ENCODE peak calls at places on chromosomes 6 and 20, in five cellular contexts. One of them, this sample, is unnamed.

GRCh38 chr6:4133941-4134838 is 1.2 kb downstream of the ECI2 start:
- DNase-seq in mammary epithelial cell: peak; percentile 6
- DNase-seq in T follicular helper cell: no peak
- DNase-seq in sciatic nerve: no peak
- DNase-seq in RWPE1: peak; percentile 26
- DNase-seq in this sample: peak; percentile 21

GRCh38 chr6:31933537-31933936 is 6.0 kb downstream of the C2 start:
- DNase-seq in mammary epithelial cell: no peak
- DNase-seq in T follicular helper cell: no peak
- DNase-seq in sciatic nerve: no peak
- DNase-seq in RWPE1: no peak
- DNase-seq in this sample: no peak

GRCh38 chr6:128112494-128112893 is 211.6 kb upstream of the THEMIS start:
- DNase-seq in mammary epithelial cell: no peak
- DNase-seq in T follicular helper cell: no peak
- DNase-seq in sciatic nerve: no peak
- DNase-seq in RWPE1: no peak
- DNase-seq in this sample: no peak

GRCh38 chr20:64082126-64082638 is 2.0 kb downstream of the LKAAEAR1 start:
- DNase-seq in mammary epithelial cell: no peak
- DNase-seq in T follicular helper cell: no peak
- DNase-seq in sciatic nerve: no peak
- DNase-seq in RWPE1: no peak
- DNase-seq in this sample: no peak

GRCh38 chr20:43690943-43691598 is 24.2 kb downstream of the MYBL2 start:
- DNase-seq in mammary epithelial cell: no peak
- DNase-seq in T follicular helper cell: no peak
- DNase-seq in sciatic nerve: no peak
- DNase-seq in RWPE1: no peak
- DNase-seq in this sample: no peak

GRCh38 chr6:170234419-170234818 is 56.5 kb downstream of the DLL1 start:
- DNase-seq in mammary epithelial cell: no peak
- DNase-seq in T follicular helper cell: no peak
- DNase-seq in sciatic nerve: no peak
- DNase-seq in RWPE1: no peak
- DNase-seq in this sample: no peak

GRCh38 chr20:25065625-25066338 is 7.8 kb upstream of the ACSS1 start:
- DNase-seq in mammary epithelial cell: peak; percentile 44
- DNase-seq in T follicular helper cell: peak; percentile 48
- DNase-seq in sciatic nerve: peak; percentile 81
- DNase-seq in RWPE1: peak; percentile 65
- DNase-seq in this sample: peak; percentile 54

GRCh38 chr6:135162678-135163439 is 18.2 kb upstream of the MYB start:
- DNase-seq in mammary epithelial cell: no peak
- DNase-seq in T follicular helper cell: no peak
- DNase-seq in sciatic nerve: peak; percentile 63
- DNase-seq in RWPE1: no peak
- DNase-seq in this sample: peak; percentile 34

GRCh38 chr6:157625764-157626163 is 197.3 kb upstream of the SNX9 start:
- DNase-seq in mammary epithelial cell: no peak
- DNase-seq in T follicular helper cell: no peak
- DNase-seq in sciatic nerve: no peak
- DNase-seq in RWPE1: no peak
- DNase-seq in this sample: no peak

GRCh38 chr6:33297956-33298772 is 578 bp downstream of the RGL2 start:
- DNase-seq in mammary epithelial cell: peak; percentile 92
- DNase-seq in T follicular helper cell: peak; percentile 67
- DNase-seq in sciatic nerve: peak; percentile 82
- DNase-seq in RWPE1: peak; percentile 93
- DNase-seq in this sample: peak; percentile 93

GRCh38 chr6:45717027-45717426 is 298.6 kb downstream of the CLIC5 start:
- DNase-seq in mammary epithelial cell: no peak
- DNase-seq in T follicular helper cell: no peak
- DNase-seq in sciatic nerve: no peak
- DNase-seq in RWPE1: no peak
- DNase-seq in this sample: no peak

GRCh38 chr6:129186988-129187387 is 304.1 kb downstream of the LAMA2 start:
- DNase-seq in mammary epithelial cell: peak; percentile 53
- DNase-seq in T follicular helper cell: no peak
- DNase-seq in sciatic nerve: no peak
- DNase-seq in RWPE1: peak; percentile 55
- DNase-seq in this sample: peak; percentile 87

GRCh38 chr6:31009731-31010130 is 543 bp upstream of the MUC22 start:
- DNase-seq in mammary epithelial cell: no peak
- DNase-seq in T follicular helper cell: no peak
- DNase-seq in sciatic nerve: no peak
- DNase-seq in RWPE1: no peak
- DNase-seq in this sample: no peak

GRCh38 chr6:22043284-22043962 is 253.4 kb downstream of the PRL start:
- DNase-seq in mammary epithelial cell: peak; percentile 27
- DNase-seq in T follicular helper cell: no peak
- DNase-seq in sciatic nerve: no peak
- DNase-seq in RWPE1: no peak
- DNase-seq in this sample: no peak

GRCh38 chr6:27866370-27867050 is 45.7 kb downstream of the OR2B2 start:
- DNase-seq in mammary epithelial cell: peak; percentile 57
- DNase-seq in T follicular helper cell: peak; percentile 16
- DNase-seq in sciatic nerve: no peak
- DNase-seq in RWPE1: peak; percentile 81
- DNase-seq in this sample: peak; percentile 84

GRCh38 chr6:155177369-155177961 is 86.3 kb upstream of the CLDN20 start:
- DNase-seq in mammary epithelial cell: peak; percentile 47
- DNase-seq in T follicular helper cell: peak; percentile 17
- DNase-seq in sciatic nerve: no peak
- DNase-seq in RWPE1: peak; percentile 53
- DNase-seq in this sample: peak; percentile 72

GRCh38 chr6:12134581-12134980 is 122.5 kb downstream of the HIVEP1 start:
- DNase-seq in mammary epithelial cell: no peak
- DNase-seq in T follicular helper cell: no peak
- DNase-seq in sciatic nerve: no peak
- DNase-seq in RWPE1: no peak
- DNase-seq in this sample: no peak

GRCh38 chr20:51190783-51191180 is 167.9 kb upstream of the KCNG1 start:
- DNase-seq in mammary epithelial cell: peak; percentile 22
- DNase-seq in T follicular helper cell: no peak
- DNase-seq in sciatic nerve: no peak
- DNase-seq in RWPE1: no peak
- DNase-seq in this sample: no peak

GRCh38 chr6:128569737-128570438 is 49.5 kb upstream of the PTPRK start:
- DNase-seq in mammary epithelial cell: peak; percentile 81
- DNase-seq in T follicular helper cell: no peak
- DNase-seq in sciatic nerve: no peak
- DNase-seq in RWPE1: peak; percentile 88
- DNase-seq in this sample: peak; percentile 98

GRCh38 chr20:50861012-50861411 is 66.2 kb downstream of the BCAS4 start:
- DNase-seq in mammary epithelial cell: no peak
- DNase-seq in T follicular helper cell: no peak
- DNase-seq in sciatic nerve: no peak
- DNase-seq in RWPE1: no peak
- DNase-seq in this sample: no peak

GRCh38 chr20:5549200-5549599 is 201.0 kb upstream of the SHLD1 start:
- DNase-seq in mammary epithelial cell: no peak
- DNase-seq in T follicular helper cell: no peak
- DNase-seq in sciatic nerve: no peak
- DNase-seq in RWPE1: no peak
- DNase-seq in this sample: no peak

GRCh38 chr6:144758602-144759001 is 473.5 kb downstream of the UTRN start:
- DNase-seq in mammary epithelial cell: peak; percentile 60
- DNase-seq in T follicular helper cell: no peak
- DNase-seq in sciatic nerve: no peak
- DNase-seq in RWPE1: peak; percentile 30
- DNase-seq in this sample: peak; percentile 49

GRCh38 chr6:38110407-38111025 is 291.0 kb downstream of the ZFAND3 start:
- DNase-seq in mammary epithelial cell: no peak
- DNase-seq in T follicular helper cell: no peak
- DNase-seq in sciatic nerve: no peak
- DNase-seq in RWPE1: no peak
- DNase-seq in this sample: no peak

GRCh38 chr6:7165002-7165735 is 57.4 kb downstream of the RREB1 start:
- DNase-seq in mammary epithelial cell: no peak
- DNase-seq in T follicular helper cell: no peak
- DNase-seq in sciatic nerve: no peak
- DNase-seq in RWPE1: no peak
- DNase-seq in this sample: peak; percentile 32

GRCh38 chr6:158292016-158292415 is 20.2 kb upstream of the TULP4 start:
- DNase-seq in mammary epithelial cell: no peak
- DNase-seq in T follicular helper cell: no peak
- DNase-seq in sciatic nerve: no peak
- DNase-seq in RWPE1: no peak
- DNase-seq in this sample: no peak

GRCh38 chr20:46139908-46140482 is 21.9 kb downstream of the CD40 start:
- DNase-seq in mammary epithelial cell: peak; percentile 80
- DNase-seq in T follicular helper cell: no peak
- DNase-seq in sciatic nerve: no peak
- DNase-seq in RWPE1: peak; percentile 84
- DNase-seq in this sample: no peak

GRCh38 chr6:102114402-102114801 is 720.9 kb downstream of the GRIK2 start:
- DNase-seq in mammary epithelial cell: peak; percentile 3
- DNase-seq in T follicular helper cell: no peak
- DNase-seq in sciatic nerve: no peak
- DNase-seq in RWPE1: peak; percentile 3
- DNase-seq in this sample: peak; percentile 19

GRCh38 chr6:96301023-96301422 is 220.6 kb upstream of the UFL1 start:
- DNase-seq in mammary epithelial cell: no peak
- DNase-seq in T follicular helper cell: no peak
- DNase-seq in sciatic nerve: no peak
- DNase-seq in RWPE1: no peak
- DNase-seq in this sample: no peak

GRCh38 chr6:131061041-131061770 is 1.8 kb downstream of the EPB41L2 start:
- DNase-seq in mammary epithelial cell: no peak
- DNase-seq in T follicular helper cell: no peak
- DNase-seq in sciatic nerve: no peak
- DNase-seq in RWPE1: no peak
- DNase-seq in this sample: peak; percentile 41

GRCh38 chr20:64065973-64066341 is 3.0 kb downstream of the TCEA2 start:
- DNase-seq in mammary epithelial cell: peak; percentile 88
- DNase-seq in T follicular helper cell: no peak
- DNase-seq in sciatic nerve: no peak
- DNase-seq in RWPE1: peak; percentile 85
- DNase-seq in this sample: peak; percentile 93

GRCh38 chr6:98593676-98594075 is 240.7 kb upstream of the POU3F2 start:
- DNase-seq in mammary epithelial cell: no peak
- DNase-seq in T follicular helper cell: no peak
- DNase-seq in sciatic nerve: no peak
- DNase-seq in RWPE1: no peak
- DNase-seq in this sample: no peak